ENCODE peak calls at places on chromosomes 13 and 19, in six cellular contexts. One of them, this sample, is unnamed.

GRCh38 chr19:12783226-12783848 is 7.9 kb upstream of the JUNB start:
- DNase-seq in hepatic stellate cell: no peak
- DNase-seq in central memory CD4-positive, alpha-beta T cell: no peak
- DNase-seq in NCI-H345: no peak
- DNase-seq in EH: no peak
- DNase-seq in stimulated activated CD4-positive, alpha-beta T cell treated with anti-CD3 and anti-CD28 coated beads, Interleukin-15, amount 100 ng/mL, for 1 hour: no peak
- DNase-seq in this sample: no peak

GRCh38 chr19:49473868-49474544 is at the start of gene FLT3LG:
- DNase-seq in hepatic stellate cell: peak
- DNase-seq in central memory CD4-positive, alpha-beta T cell: peak
- DNase-seq in NCI-H345: peak
- DNase-seq in EH: peak
- DNase-seq in stimulated activated CD4-positive, alpha-beta T cell treated with anti-CD3 and anti-CD28 coated beads, Interleukin-15, amount 100 ng/mL, for 1 hour: peak
- DNase-seq in this sample: peak

GRCh38 chr19:13269348-13269747 is 119.1 kb downstream of the IER2 start:
- DNase-seq in hepatic stellate cell: no peak
- DNase-seq in central memory CD4-positive, alpha-beta T cell: no peak
- DNase-seq in NCI-H345: no peak
- DNase-seq in EH: no peak
- DNase-seq in stimulated activated CD4-positive, alpha-beta T cell treated with anti-CD3 and anti-CD28 coated beads, Interleukin-15, amount 100 ng/mL, for 1 hour: no peak
- DNase-seq in this sample: no peak

GRCh38 chr13:50529154-50529882 is 314.2 kb downstream of the DLEU7 start:
- DNase-seq in hepatic stellate cell: peak
- DNase-seq in central memory CD4-positive, alpha-beta T cell: no peak
- DNase-seq in NCI-H345: peak
- DNase-seq in EH: peak
- DNase-seq in stimulated activated CD4-positive, alpha-beta T cell treated with anti-CD3 and anti-CD28 coated beads, Interleukin-15, amount 100 ng/mL, for 1 hour: no peak
- DNase-seq in this sample: peak

GRCh38 chr13:45092668-45093067 is 27.6 kb upstream of the GTF2F2 start:
- DNase-seq in hepatic stellate cell: no peak
- DNase-seq in central memory CD4-positive, alpha-beta T cell: no peak
- DNase-seq in NCI-H345: no peak
- DNase-seq in EH: peak
- DNase-seq in stimulated activated CD4-positive, alpha-beta T cell treated with anti-CD3 and anti-CD28 coated beads, Interleukin-15, amount 100 ng/mL, for 1 hour: no peak
- DNase-seq in this sample: peak

GRCh38 chr13:74040200-74040599 is 94.0 kb downstream of the KLF12 start:
- DNase-seq in hepatic stellate cell: peak
- DNase-seq in central memory CD4-positive, alpha-beta T cell: no peak
- DNase-seq in NCI-H345: no peak
- DNase-seq in EH: peak
- DNase-seq in stimulated activated CD4-positive, alpha-beta T cell treated with anti-CD3 and anti-CD28 coated beads, Interleukin-15, amount 100 ng/mL, for 1 hour: peak
- DNase-seq in this sample: peak

GRCh38 chr19:52398091-52398461 is 427 bp downstream of the ZNF528 start:
- DNase-seq in hepatic stellate cell: peak
- DNase-seq in central memory CD4-positive, alpha-beta T cell: no peak
- DNase-seq in NCI-H345: peak
- DNase-seq in EH: peak
- DNase-seq in stimulated activated CD4-positive, alpha-beta T cell treated with anti-CD3 and anti-CD28 coated beads, Interleukin-15, amount 100 ng/mL, for 1 hour: no peak
- DNase-seq in this sample: peak

GRCh38 chr13:76527041-76527440 is 359.2 kb downstream of the KCTD12 start:
- DNase-seq in hepatic stellate cell: no peak
- DNase-seq in central memory CD4-positive, alpha-beta T cell: no peak
- DNase-seq in NCI-H345: no peak
- DNase-seq in EH: no peak
- DNase-seq in stimulated activated CD4-positive, alpha-beta T cell treated with anti-CD3 and anti-CD28 coated beads, Interleukin-15, amount 100 ng/mL, for 1 hour: no peak
- DNase-seq in this sample: no peak

GRCh38 chr19:16012552-16012951 is 63.7 kb upstream of the TPM4 start:
- DNase-seq in hepatic stellate cell: no peak
- DNase-seq in central memory CD4-positive, alpha-beta T cell: no peak
- DNase-seq in NCI-H345: no peak
- DNase-seq in EH: no peak
- DNase-seq in stimulated activated CD4-positive, alpha-beta T cell treated with anti-CD3 and anti-CD28 coated beads, Interleukin-15, amount 100 ng/mL, for 1 hour: no peak
- DNase-seq in this sample: no peak

GRCh38 chr19:45739498-45740439 is 6.5 kb downstream of the MEIOSIN start:
- DNase-seq in hepatic stellate cell: no peak
- DNase-seq in central memory CD4-positive, alpha-beta T cell: no peak
- DNase-seq in NCI-H345: no peak
- DNase-seq in EH: no peak
- DNase-seq in stimulated activated CD4-positive, alpha-beta T cell treated with anti-CD3 and anti-CD28 coated beads, Interleukin-15, amount 100 ng/mL, for 1 hour: no peak
- DNase-seq in this sample: no peak

GRCh38 chr13:112132142-112132541 is 65.2 kb downstream of the SOX1 start:
- DNase-seq in hepatic stellate cell: no peak
- DNase-seq in central memory CD4-positive, alpha-beta T cell: no peak
- DNase-seq in NCI-H345: peak
- DNase-seq in EH: no peak
- DNase-seq in stimulated activated CD4-positive, alpha-beta T cell treated with anti-CD3 and anti-CD28 coated beads, Interleukin-15, amount 100 ng/mL, for 1 hour: no peak
- DNase-seq in this sample: no peak

GRCh38 chr13:112446347-112446861 is 70.2 kb downstream of the SPACA7 start:
- DNase-seq in hepatic stellate cell: no peak
- DNase-seq in central memory CD4-positive, alpha-beta T cell: no peak
- DNase-seq in NCI-H345: no peak
- DNase-seq in EH: no peak
- DNase-seq in stimulated activated CD4-positive, alpha-beta T cell treated with anti-CD3 and anti-CD28 coated beads, Interleukin-15, amount 100 ng/mL, for 1 hour: no peak
- DNase-seq in this sample: no peak

GRCh38 chr19:44972802-44973201 is 17.6 kb downstream of the CLPTM1 start:
- DNase-seq in hepatic stellate cell: no peak
- DNase-seq in central memory CD4-positive, alpha-beta T cell: no peak
- DNase-seq in NCI-H345: no peak
- DNase-seq in EH: no peak
- DNase-seq in stimulated activated CD4-positive, alpha-beta T cell treated with anti-CD3 and anti-CD28 coated beads, Interleukin-15, amount 100 ng/mL, for 1 hour: no peak
- DNase-seq in this sample: no peak

GRCh38 chr13:110402301-110403069 is 95.4 kb downstream of the COL4A2 start:
- DNase-seq in hepatic stellate cell: no peak
- DNase-seq in central memory CD4-positive, alpha-beta T cell: no peak
- DNase-seq in NCI-H345: no peak
- DNase-seq in EH: no peak
- DNase-seq in stimulated activated CD4-positive, alpha-beta T cell treated with anti-CD3 and anti-CD28 coated beads, Interleukin-15, amount 100 ng/mL, for 1 hour: no peak
- DNase-seq in this sample: no peak

GRCh38 chr19:46474211-46474610 is 2.8 kb upstream of the PNMA8A start:
- DNase-seq in hepatic stellate cell: no peak
- DNase-seq in central memory CD4-positive, alpha-beta T cell: no peak
- DNase-seq in NCI-H345: no peak
- DNase-seq in EH: no peak
- DNase-seq in stimulated activated CD4-positive, alpha-beta T cell treated with anti-CD3 and anti-CD28 coated beads, Interleukin-15, amount 100 ng/mL, for 1 hour: no peak
- DNase-seq in this sample: no peak

GRCh38 chr19:2235396-2236284 is 489 bp downstream of the PLEKHJ1 start:
- DNase-seq in hepatic stellate cell: no peak
- DNase-seq in central memory CD4-positive, alpha-beta T cell: no peak
- DNase-seq in NCI-H345: peak
- DNase-seq in EH: no peak
- DNase-seq in stimulated activated CD4-positive, alpha-beta T cell treated with anti-CD3 and anti-CD28 coated beads, Interleukin-15, amount 100 ng/mL, for 1 hour: no peak
- DNase-seq in this sample: peak

GRCh38 chr13:34294483-34295129 is 476.7 kb downstream of the RFC3 start:
- DNase-seq in hepatic stellate cell: no peak
- DNase-seq in central memory CD4-positive, alpha-beta T cell: no peak
- DNase-seq in NCI-H345: peak
- DNase-seq in EH: peak
- DNase-seq in stimulated activated CD4-positive, alpha-beta T cell treated with anti-CD3 and anti-CD28 coated beads, Interleukin-15, amount 100 ng/mL, for 1 hour: no peak
- DNase-seq in this sample: peak

GRCh38 chr13:109647046-109647445 is 139.3 kb downstream of the IRS2 start:
- DNase-seq in hepatic stellate cell: peak
- DNase-seq in central memory CD4-positive, alpha-beta T cell: no peak
- DNase-seq in NCI-H345: no peak
- DNase-seq in EH: no peak
- DNase-seq in stimulated activated CD4-positive, alpha-beta T cell treated with anti-CD3 and anti-CD28 coated beads, Interleukin-15, amount 100 ng/mL, for 1 hour: no peak
- DNase-seq in this sample: peak

GRCh38 chr13:57970404-57970803 is 338.9 kb downstream of the PCDH17 start:
- DNase-seq in hepatic stellate cell: no peak
- DNase-seq in central memory CD4-positive, alpha-beta T cell: no peak
- DNase-seq in NCI-H345: no peak
- DNase-seq in EH: no peak
- DNase-seq in stimulated activated CD4-positive, alpha-beta T cell treated with anti-CD3 and anti-CD28 coated beads, Interleukin-15, amount 100 ng/mL, for 1 hour: no peak
- DNase-seq in this sample: no peak

GRCh38 chr13:95229855-95230254 is 71.4 kb downstream of the ABCC4 start:
- DNase-seq in hepatic stellate cell: no peak
- DNase-seq in central memory CD4-positive, alpha-beta T cell: no peak
- DNase-seq in NCI-H345: no peak
- DNase-seq in EH: peak
- DNase-seq in stimulated activated CD4-positive, alpha-beta T cell treated with anti-CD3 and anti-CD28 coated beads, Interleukin-15, amount 100 ng/mL, for 1 hour: no peak
- DNase-seq in this sample: no peak

GRCh38 chr19:9054768-9055167 is 32.1 kb upstream of the OR1M1 start:
- DNase-seq in hepatic stellate cell: no peak
- DNase-seq in central memory CD4-positive, alpha-beta T cell: no peak
- DNase-seq in NCI-H345: no peak
- DNase-seq in EH: no peak
- DNase-seq in stimulated activated CD4-positive, alpha-beta T cell treated with anti-CD3 and anti-CD28 coated beads, Interleukin-15, amount 100 ng/mL, for 1 hour: no peak
- DNase-seq in this sample: no peak

This sample was measured in GM03348.